ENCODE peak calls at places on chromosomes 2 and 18, in nine cellular contexts. H, N, J, M, O, Y, I, C and S are unnamed samples.

GRCh38 chr2:201357216-201357615 is at the start of gene FLACC1:
- DNase-seq in H (no peak), N (no peak), J (no peak), M (no peak), O (peak; percentile 18), Y (no peak), I (no peak), C (no peak), S (peak; percentile 63)

GRCh38 chr18:31740180-31740579 is 20.5 kb downstream of the SLC25A52 start:
- DNase-seq in H (no peak), N (no peak), J (no peak), M (no peak), O (no peak), Y (no peak), I (no peak), C (no peak), S (no peak)

GRCh38 chr2:99573624-99574251 is 83.9 kb upstream of the REV1 start:
- DNase-seq in H (no peak), N (no peak), J (no peak), M (no peak), O (no peak), Y (no peak), I (no peak), C (no peak), S (no peak)

GRCh38 chr2:75609334-75609689 is 37.3 kb upstream of the MRPL19 start:
- DNase-seq in H (no peak), N (no peak), J (no peak), M (no peak), O (no peak), Y (no peak), I (no peak), C (no peak), S (no peak)

GRCh38 chr2:111694690-111695089 is 189.3 kb downstream of the ANAPC1 start:
- DNase-seq in H (peak; percentile 51), N (no peak), J (no peak), M (no peak), O (no peak), Y (no peak), I (no peak), C (no peak), S (no peak)

GRCh38 chr2:134410006-134410405 is 156.1 kb downstream of the MGAT5 start:
- DNase-seq in H (no peak), N (no peak), J (no peak), M (no peak), O (no peak), Y (no peak), I (no peak), C (no peak), S (no peak)

GRCh38 chr2:67260348-67261277 is 136.5 kb upstream of the ETAA1 start:
- DNase-seq in H (peak; percentile 52), N (no peak), J (no peak), M (no peak), O (no peak), Y (no peak), I (no peak), C (no peak), S (no peak)

GRCh38 chr2:239143858-239144712 is 256.7 kb downstream of the HDAC4 start:
- DNase-seq in H (no peak), N (peak; percentile 42), J (peak; percentile 29), M (no peak), O (no peak), Y (peak; percentile 21), I (no peak), C (peak; percentile 68), S (peak; percentile 67)

GRCh38 chr2:9179572-9180201 is 26.9 kb upstream of the ASAP2 start:
- DNase-seq in H (peak; percentile 59), N (no peak), J (no peak), M (no peak), O (peak; percentile 90), Y (no peak), I (no peak), C (no peak), S (no peak)

GRCh38 chr2:42973771-42974170 is 181.4 kb upstream of the HAAO start:
- DNase-seq in H (no peak), N (no peak), J (no peak), M (peak; percentile 35), O (no peak), Y (no peak), I (no peak), C (no peak), S (no peak)

GRCh38 chr2:200613692-200614091 is 27.9 kb downstream of the AOX1 start:
- DNase-seq in H (no peak), N (no peak), J (no peak), M (peak; percentile 63), O (no peak), Y (no peak), I (no peak), C (no peak), S (no peak)

GRCh38 chr2:14427982-14428567 is 204.4 kb upstream of the LRATD1 start:
- DNase-seq in H (no peak), N (no peak), J (no peak), M (no peak), O (no peak), Y (no peak), I (no peak), C (no peak), S (no peak)

GRCh38 chr18:49368161-49368875 is 92.1 kb downstream of the DYM start:
- DNase-seq in H (no peak), N (no peak), J (no peak), M (peak; percentile 77), O (no peak), Y (no peak), I (no peak), C (no peak), S (no peak)

GRCh38 chr2:3493610-3493997 is 25.7 kb downstream of the ADI1 start:
- DNase-seq in H (no peak), N (no peak), J (no peak), M (no peak), O (no peak), Y (no peak), I (no peak), C (peak; percentile 13), S (peak; percentile 64)

GRCh38 chr2:25035537-25036220 is 6.2 kb upstream of the EFR3B start:
- DNase-seq in H (no peak), N (no peak), J (no peak), M (no peak), O (peak; percentile 40), Y (no peak), I (no peak), C (no peak), S (no peak)